ENCODE peak calls at places on chromosomes 1 and 21, in six cellular contexts. G is pancreas, D is epithelial cell of esophagus, S is cardiac muscle cell, R is fibroblast of mammary gland, M is PC-9. U is an unnamed sample.
A peak's percentile ranks its signal among the peaks of the same experiment; 100 is the strongest.

GRCh38 chr1:166300767-166301166 is 134.0 kb upstream of the FAM78B start:
- DNase-seq in M (no peak), D (no peak), G (no peak), S (no peak), R (no peak), U (no peak)

GRCh38 chr1:114118351-114118990 is 35.2 kb downstream of the SYT6 start:
- DNase-seq in M (no peak), D (no peak), S (no peak), G (no peak), R (no peak), U (no peak)

GRCh38 chr1:42963378-42964005 is 4.8 kb upstream of the SLC2A1 start:
- DNase-seq in D (peak; percentile 82), G (no peak), R (peak; percentile 72), S (peak; percentile 62), M (peak; percentile 65), U (no peak)

GRCh38 chr1:201536542-201536941 is 2.4 kb upstream of the NAV1 start:
- DNase-seq in S (peak; percentile 75), G (no peak), M (no peak), D (peak; percentile 75), R (peak; percentile 92), U (no peak)

GRCh38 chr1:12456979-12457378 is 161.0 kb downstream of the DHRS3 start:
- DNase-seq in M (no peak), G (no peak), D (no peak), S (peak; percentile 81), R (peak; percentile 50), U (no peak)

GRCh38 chr1:79224537-79224936 is 218.0 kb upstream of the ADGRL4 start:
- DNase-seq in R (no peak), M (no peak), S (no peak), D (no peak), G (no peak), U (no peak)

GRCh38 chr1:218878369-218878768 is 295.3 kb upstream of the LYPLAL1 start:
- DNase-seq in R (peak; percentile 42), G (no peak), D (peak; percentile 50), S (peak; percentile 64), M (no peak), U (no peak)

GRCh38 chr1:159076753-159077656 is at the start of gene AIM2:
- DNase-seq in G (no peak), M (no peak), S (no peak), D (no peak), R (peak; percentile 46), U (peak; percentile 85)

GRCh38 chr1:54969879-54970278 is 10.5 kb upstream of the TMEM61 start:
- DNase-seq in D (no peak), R (no peak), S (no peak), G (no peak), M (no peak), U (no peak)

GRCh38 chr1:222754386-222755139 is 17.6 kb downstream of the FAM177B start:
- DNase-seq in G (no peak), D (peak; percentile 90), S (peak; percentile 93), M (peak; percentile 69), R (peak; percentile 97), U (no peak)

GRCh38 chr1:6027591-6027990 is 18.1 kb upstream of the KCNAB2 start:
- DNase-seq in R (no peak), D (no peak), G (peak; percentile 2), M (no peak), S (no peak), U (peak; percentile 65)

GRCh38 chr1:92475029-92475428 is 11.7 kb downstream of the GFI1 start:
- DNase-seq in S (no peak), D (no peak), R (no peak), G (no peak), M (no peak), U (no peak)

GRCh38 chr1:182669266-182669665 is 15.1 kb downstream of the RGS8 start:
- DNase-seq in R (no peak), G (no peak), D (no peak), M (no peak), S (no peak), U (no peak)

GRCh38 chr1:26417111-26417510 is 6.5 kb downstream of the LIN28A start:
- DNase-seq in G (peak; percentile 89), D (peak; percentile 97), S (peak; percentile 78), M (peak; percentile 84), R (peak; percentile 68), U (peak; percentile 93)

GRCh38 chr1:77467741-77468140 is 185.9 kb downstream of the AK5 start:
- DNase-seq in S (no peak), R (no peak), D (peak; percentile 19), G (no peak), M (no peak), U (no peak)

GRCh38 chr21:35932232-35932911 is 128.0 kb downstream of the SETD4 start:
- DNase-seq in G (no peak), R (peak; percentile 99), M (peak; percentile 19), D (peak; percentile 86), S (peak; percentile 91), U (peak; percentile 41)

GRCh38 chr1:223338811-223339746 is 24.9 kb downstream of the SUSD4 start:
- DNase-seq in D (no peak), S (peak; percentile 40), M (no peak), G (no peak), R (peak; percentile 9), U (no peak)

GRCh38 chr1:29267341-29268070 is 31.2 kb downstream of the PTPRU start:
- DNase-seq in M (no peak), R (no peak), S (no peak), G (no peak), D (no peak), U (no peak)

GRCh38 chr21:42580076-42580792 is 66.6 kb downstream of the SLC37A1 start:
- DNase-seq in M (no peak), R (no peak), S (no peak), G (peak; percentile 22), D (no peak), U (peak; percentile 14)

GRCh38 chr1:36160388-36160948 is 4.5 kb downstream of the MAP7D1 start:
- DNase-seq in M (no peak), R (no peak), D (no peak), S (no peak), G (no peak), U (no peak)
- H3K4me3 ChIP-seq in M (no peak overlapping the region), R (peak overlapping the region; percentile 52), D (peak overlapping the region; percentile 39), S (no peak overlapping the region), G (no peak overlapping the region), U (peak overlapping the region; percentile 17)

DNA sequence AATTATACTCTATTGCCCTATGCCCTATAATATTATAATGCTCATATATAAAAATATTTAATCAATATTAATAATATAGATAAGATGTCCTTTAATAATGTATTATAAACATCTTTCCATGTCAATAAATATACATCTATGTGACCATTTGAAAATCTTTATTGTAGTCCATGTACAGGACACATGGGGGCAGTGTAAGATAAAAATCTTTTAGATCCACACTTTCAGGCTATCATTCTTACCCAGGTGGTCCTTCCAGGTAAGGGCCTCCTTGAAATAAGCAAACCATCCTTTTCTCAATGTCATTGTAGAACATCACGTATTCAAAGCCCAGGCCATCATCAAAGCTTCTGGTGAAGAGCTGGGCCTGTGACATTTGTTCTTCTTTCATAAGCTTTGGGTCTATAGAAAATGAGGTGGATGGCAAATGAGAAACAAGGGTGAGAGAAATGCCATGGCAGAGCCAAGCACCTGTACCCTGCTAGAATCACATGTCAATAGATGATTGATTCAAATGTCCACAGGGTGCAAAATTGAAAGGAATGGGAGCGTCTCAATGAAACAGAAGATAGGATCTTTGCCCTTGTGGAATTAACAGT is 20.2 kb downstream of the THEM4 start:
- DNase-seq in D (peak; percentile 45), S (no peak), R (peak; percentile 21), G (no peak), M (no peak), U (no peak)
- TF ChIP-seq CTCF in D (peak; percentile 40), S (peak; percentile 33), R (peak; percentile 37), G (peak; percentile 11), M (peak; percentile 69), U (no peak)

GRCh38 chr1:111139956-111140679 is at the start of the genes CEPT1 and DRAM2:
- DNase-seq in R (peak; percentile 95), D (peak; percentile 96), G (peak; percentile 93), S (peak; percentile 96), M (peak; percentile 92), U (peak; percentile 98)

GRCh38 chr1:111142358-111142975 is 2.4 kb downstream of the CEPT1 start:
- DNase-seq in S (no peak), M (no peak), G (no peak), R (no peak), D (peak; percentile 42), U (no peak)

GRCh38 chr1:111141245-111141644 is 1.2 kb downstream of the CEPT1 start:
- DNase-seq in R (no peak), D (no peak), G (no peak), M (no peak), S (no peak), U (no peak)

GRCh38 chr1:111140680-111140967 is 601 bp downstream of the CEPT1 start:
- DNase-seq in R (peak; percentile 54), G (no peak), S (peak; percentile 56), M (peak; percentile 56), D (peak; percentile 81), U (no peak)

GRCh38 chr1:111141803-111142202 is 1.8 kb downstream of the CEPT1 start:
- DNase-seq in S (no peak), G (no peak), R (no peak), M (no peak), D (peak; percentile 72), U (no peak)
- H3K4me3 ChIP-seq in S (no peak overlapping the region), G (no peak overlapping the region), R (no peak overlapping the region), M (peak overlapping the region; percentile 72), D (peak overlapping the region; percentile 89), U (peak overlapping the region; percentile 73)

GRCh38 chr1:65449214-65449823 is 28.9 kb downstream of the LEPR start:
- DNase-seq in D (peak; percentile 12), M (no peak), S (no peak), R (no peak), G (no peak), U (no peak)
- TF ChIP-seq CTCF in D (peak; percentile 23), M (peak; percentile 46), S (no peak), R (no peak), G (no peak), U (no peak)

GRCh38 chr1:228149341-228150020 is at the start of gene GJC2:
- DNase-seq in G (peak; percentile 71), R (no peak), D (no peak), M (peak; percentile 77), S (peak; percentile 53), U (peak; percentile 65)

GRCh38 chr1:228148971-228149340 is 774 bp upstream of the GJC2 start:
- DNase-seq in G (peak; percentile 73), M (peak; percentile 61), S (no peak), R (no peak), D (no peak), U (peak; percentile 59)

GRCh38 chr1:228150458-228151169 is 884 bp downstream of the GJC2 start:
- DNase-seq in G (peak; percentile 81), D (no peak), S (peak; percentile 96), R (peak; percentile 94), M (no peak), U (peak; percentile 59)

GRCh38 chr1:228151170-228151513 is 1.4 kb downstream of the GJC2 start:
- DNase-seq in G (no peak), M (no peak), S (no peak), R (no peak), D (no peak), U (no peak)

DNA sequence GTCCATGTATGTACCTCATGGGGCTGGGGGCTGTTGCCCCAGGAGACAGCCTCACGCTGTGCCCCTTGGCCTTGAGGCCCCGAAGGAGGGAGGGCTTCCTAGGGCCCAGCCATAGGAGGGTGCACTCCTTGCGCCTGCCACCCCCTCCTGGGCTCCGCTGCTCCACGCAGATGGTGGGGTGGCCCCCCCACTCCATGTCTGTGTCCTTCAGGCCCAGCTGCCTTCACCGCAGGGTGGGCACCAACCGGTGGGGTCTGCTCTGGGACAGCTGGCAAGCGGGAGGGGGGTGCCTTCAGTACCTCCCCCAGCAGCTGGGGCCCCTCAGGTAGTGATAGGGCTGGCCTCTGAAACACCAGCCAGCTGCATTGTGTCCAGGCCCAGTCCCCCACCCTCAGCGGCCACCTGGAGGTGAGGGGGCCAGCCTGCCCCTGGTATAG is 309 bp downstream of the GJC2 start:
- DNase-seq in G (peak; percentile 79), D (no peak), R (no peak), S (no peak), M (no peak), U (peak; percentile 67)
- H3K4me3 ChIP-seq in G (no peak overlapping the region), D (peak overlapping the region; percentile 8), R (no peak overlapping the region), S (no peak overlapping the region), M (no peak overlapping the region), U (peak overlapping the region; percentile 23)